ENCODE peak calls at places on chromosomes 2 and 18, in four cellular contexts. Z, L, O and W are unnamed samples.

GRCh38 chr2:112869258-112869842 is 32.8 kb upstream of the IL1B start:
- DNase-seq in O (no peak), L (peak; percentile 64), Z (no peak), W (no peak)

GRCh38 chr2:157691695-157692094 is 63.0 kb upstream of the ACVR1C start:
- DNase-seq in O (no peak), Z (no peak), L (no peak), W (no peak)

GRCh38 chr18:56238576-56238975 is 399.8 kb downstream of the TXNL1 start:
- DNase-seq in Z (no peak), O (no peak), L (no peak), W (no peak)

GRCh38 chr2:183248866-183249567 is 124.8 kb downstream of the NUP35 start:
- DNase-seq in O (no peak), Z (peak; percentile 27), L (peak; percentile 71), W (peak; percentile 11)

GRCh38 chr2:42127425-42128424 is 41.4 kb upstream of the EML4 start:
- DNase-seq in Z (no peak), O (no peak), L (no peak), W (no peak)

GRCh38 chr18:4444306-4444705 is 10.8 kb downstream of the DLGAP1 start:
- DNase-seq in O (no peak), L (no peak), Z (no peak), W (no peak)

GRCh38 chr18:42052137-42052708 is 97.2 kb downstream of the PIK3C3 start:
- DNase-seq in O (no peak), L (peak; percentile 36), Z (peak; percentile 1), W (no peak)

GRCh38 chr2:109545828-109546713 is 67.7 kb downstream of the SEPTIN10 start:
- DNase-seq in Z (peak; percentile 74), L (peak; percentile 80), O (peak; percentile 67), W (peak; percentile 57)

GRCh38 chr2:143928613-143929012 is 591.3 kb downstream of the ZEB2 start:
- DNase-seq in L (no peak), Z (no peak), O (no peak), W (no peak)

GRCh38 chr18:23205980-23206379 is 70.7 kb downstream of the CABLES1 start:
- DNase-seq in O (no peak), L (no peak), Z (no peak), W (no peak)

GRCh38 chr2:240482141-240482540 is 46.7 kb downstream of the GPC1 start:
- DNase-seq in O (peak; percentile 19), L (no peak), Z (no peak), W (no peak)

GRCh38 chr2:27773959-27774358 is 2.4 kb downstream of the MRPL33 start:
- DNase-seq in L (peak; percentile 65), O (no peak), Z (no peak), W (no peak)

GRCh38 chr2:233823731-233824121 is 30.6 kb downstream of the HJURP start:
- DNase-seq in O (peak; percentile 19), Z (no peak), L (no peak), W (no peak)

GRCh38 chr2:95315801-95316411 is 18.8 kb downstream of the KCNIP3 start:
- DNase-seq in L (no peak), Z (no peak), O (no peak), W (no peak)

GRCh38 chr2:120550274-120550673 is 185.4 kb upstream of the GLI2 start:
- DNase-seq in L (no peak), Z (no peak), O (no peak), W (no peak)

GRCh38 chr2:241595600-241596140 is 37.1 kb downstream of the BOK start:
- DNase-seq in O (peak; percentile 79), L (peak; percentile 27), Z (peak; percentile 65), W (no peak)

GRCh38 chr2:221554769-221555510 is 17.2 kb downstream of the EPHA4 start:
- DNase-seq in L (no peak), Z (peak; percentile 42), O (peak; percentile 53), W (peak; percentile 57)

GRCh38 chr18:2971741-2972552 is 41.0 kb downstream of the LPIN2 start:
- DNase-seq in L (no peak), Z (no peak), O (no peak), W (no peak)

GRCh38 chr2:25306767-25307368 is 34.9 kb downstream of the DNMT3A start:
- DNase-seq in Z (no peak), O (no peak), L (no peak), W (no peak)

GRCh38 chr2:25305809-25306208 is 35.9 kb downstream of the DNMT3A start:
- DNase-seq in O (no peak), L (no peak), Z (no peak), W (no peak)

GRCh38 chr2:25309402-25309801 is 32.3 kb downstream of the DNMT3A start:
- DNase-seq in L (peak; percentile 57), Z (peak; percentile 75), O (peak; percentile 81), W (peak; percentile 72)

GRCh38 chr2:25308599-25308998 is 33.1 kb downstream of the DNMT3A start:
- DNase-seq in O (no peak), L (no peak), Z (no peak), W (no peak)

GRCh38 chr2:25307949-25308557 is 33.7 kb downstream of the DNMT3A start:
- DNase-seq in L (no peak), Z (no peak), O (no peak), W (no peak)
- H3K4me1 ChIP-seq in L (no peaks in the 10 kb centered on the region), Z (peaks cover 31% of the 10 kb centered on the region), O (peaks cover 14% of the 10 kb centered on the region), W (peaks cover 29% of the 10 kb centered on the region)

GRCh38 chr18:46337206-46337710 is 233.1 kb downstream of the HAUS1 start:
- DNase-seq in O (no peak), Z (peak; percentile 39), L (no peak), W (no peak)

GRCh38 chr18:46336278-46337205 is 232.4 kb downstream of the HAUS1 start:
- DNase-seq in O (no peak), L (no peak), Z (no peak), W (no peak)

GRCh38 chr18:46333371-46334199 is 229.4 kb downstream of the HAUS1 start:
- DNase-seq in L (no peak), O (no peak), Z (peak; percentile 86), W (no peak)

GRCh38 chr18:46334200-46334553 is 230.0 kb downstream of the HAUS1 start:
- DNase-seq in O (no peak), Z (no peak), L (no peak), W (no peak)

DNA sequence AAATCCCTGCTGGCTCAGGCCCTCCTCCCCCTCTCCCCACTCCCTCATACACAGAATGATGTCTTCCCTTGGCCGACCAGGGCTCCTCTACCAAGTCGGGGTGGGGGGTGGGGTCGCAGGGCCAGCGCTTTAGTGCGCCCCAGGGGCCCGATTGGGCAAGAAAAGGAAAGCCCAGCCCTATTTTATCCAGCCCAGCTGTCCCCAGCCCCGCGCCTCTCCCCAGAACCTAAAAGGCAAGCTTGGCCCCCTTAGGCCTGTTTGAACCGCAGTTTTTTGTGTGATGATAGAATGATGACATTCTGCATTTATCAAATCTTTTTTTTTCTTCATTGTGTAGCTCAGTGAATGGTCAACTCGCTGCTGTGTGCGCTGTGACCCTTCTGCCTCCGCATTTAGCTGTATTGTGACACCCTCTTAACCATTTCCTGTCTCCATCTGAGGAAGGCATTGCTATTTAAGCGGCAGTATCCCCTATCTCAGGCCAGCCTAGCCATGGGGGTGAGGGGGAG is 231.4 kb downstream of the HAUS1 start:
- DNase-seq in L (no peak), O (peak; percentile 77), Z (peak; percentile 80), W (no peak)
- H3K9ac ChIP-seq in L (no peak overlapping the region), O (no peak overlapping the region), Z (no peak overlapping the region), W (no peak overlapping the region)

DNA sequence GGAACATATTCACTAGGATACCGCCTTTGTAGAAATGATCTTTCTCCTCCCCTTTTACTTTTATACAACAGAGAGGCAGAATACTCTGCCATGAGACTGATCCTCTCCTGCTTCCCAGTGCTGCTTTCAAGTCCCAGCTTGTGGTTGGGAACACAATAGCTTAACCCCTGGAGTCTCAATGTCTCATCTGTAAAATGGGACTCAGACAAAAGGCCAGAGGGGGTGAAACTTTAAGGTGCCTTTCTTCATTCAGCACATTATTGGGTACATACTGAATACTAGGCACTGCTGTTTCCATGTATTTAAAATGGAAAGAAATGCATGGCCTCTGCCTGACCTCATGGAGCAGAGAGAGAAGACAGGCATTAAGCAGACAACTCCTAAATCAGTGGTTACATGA is 53.8 kb downstream of the MAP4K4 start:
- DNase-seq in O (no peak), Z (no peak), L (no peak), W (no peak)
- H3K4me1 ChIP-seq in O (peaks cover 10% of the 10 kb centered on the region), Z (peaks cover 38% of the 10 kb centered on the region), L (peaks cover 46% of the 10 kb centered on the region), W (peaks cover 15% of the 10 kb centered on the region)

DNA sequence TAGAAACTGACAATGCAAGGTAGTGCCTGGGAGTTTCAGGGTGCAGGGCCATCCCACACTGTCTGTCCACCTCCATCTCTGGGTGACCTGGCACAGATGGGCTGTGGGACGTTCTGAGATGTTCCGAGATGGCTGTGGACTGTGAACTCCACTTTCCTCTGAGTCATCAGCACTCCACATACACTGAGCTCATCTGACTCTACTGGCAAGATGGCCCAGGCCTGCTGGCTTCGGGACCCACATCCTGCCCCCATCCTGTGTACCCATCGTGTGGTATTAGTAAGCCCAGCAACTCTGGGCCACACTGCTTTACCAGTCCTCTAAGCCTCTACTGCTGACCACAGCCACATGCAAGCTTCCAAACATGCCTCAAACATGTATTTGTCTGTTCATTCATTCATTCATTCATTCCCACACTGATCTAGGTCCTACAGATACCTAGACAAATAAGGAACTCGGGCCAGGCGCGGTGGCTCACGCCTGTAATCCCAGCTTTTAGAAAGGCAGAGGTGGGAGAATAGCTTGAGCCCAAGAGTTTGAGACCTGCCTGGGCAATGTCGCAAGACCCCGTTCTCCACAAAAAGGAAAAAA is 124.8 kb upstream of the CXCR4 start:
- DNase-seq in Z (no peak), O (no peak), L (peak; percentile 33), W (no peak)
- H3K9ac ChIP-seq in Z (no peak overlapping the region), O (no peak overlapping the region), L (peak overlapping the region; percentile 30), W (no peak overlapping the region)